ENCODE peak calls at places on chromosomes 6 and 20, in four cellular contexts. C is HepG2, R is K562, P is GM12878. B is an unnamed sample.
A peak's percentile ranks its signal among the peaks of the same experiment; 100 is the strongest.

GRCh38 chr6:20202070-20202658 is 10.1 kb downstream of the MBOAT1 start:
- DNase-seq in R (peak; percentile 33), C (peak; percentile 10), P (peak; percentile 57), B (no peak)

GRCh38 chr20:10665791-10666190 is 8.0 kb downstream of the JAG1 start:
- DNase-seq in P (no peak), C (no peak), R (no peak), B (no peak)

GRCh38 chr6:12875061-12875460 is 158.5 kb downstream of the PHACTR1 start:
- DNase-seq in R (no peak), C (no peak), P (no peak), B (no peak)

GRCh38 chr20:61295249-61295648 is 43.2 kb downstream of the CDH4 start:
- DNase-seq in C (no peak), P (no peak), R (no peak), B (no peak)

GRCh38 chr6:26031151-26031594 is 56.1 kb upstream of the HFE start:
- DNase-seq in R (no peak), P (no peak), C (no peak), B (no peak)

GRCh38 chr20:47561175-47561574 is 59.5 kb downstream of the NCOA3 start:
- DNase-seq in R (no peak), C (no peak), P (no peak), B (no peak)

GRCh38 chr6:3438190-3439167 is 18.4 kb downstream of the SLC22A23 start:
- DNase-seq in P (no peak), C (peak; percentile 68), R (no peak), B (peak; percentile 71)

GRCh38 chr6:160363016-160363996 is 15.1 kb downstream of the SLC22A3 start:
- DNase-seq in R (no peak), C (no peak), P (no peak), B (no peak)

GRCh38 chr6:26534681-26535465 is 3.3 kb upstream of the HMGN4 start:
- DNase-seq in P (no peak), C (peak; percentile 65), R (no peak), B (no peak)

GRCh38 chr20:47574616-47575401 is 73.1 kb downstream of the NCOA3 start:
- DNase-seq in C (no peak), P (no peak), R (no peak), B (no peak)

GRCh38 chr6:40640591-40641293 is 53.6 kb upstream of the LRFN2 start:
- DNase-seq in P (no peak), C (no peak), R (no peak), B (no peak)

GRCh38 chr6:135209803-135210202 is 28.7 kb downstream of the MYB start:
- DNase-seq in C (no peak), P (no peak), R (no peak), B (no peak)

GRCh38 chr6:33613146-33613793 is 7.9 kb upstream of the ITPR3 start:
- DNase-seq in R (no peak), C (peak; percentile 97), P (no peak), B (no peak)

GRCh38 chr6:169984181-169985120 is 233.0 kb downstream of the ERMARD start:
- DNase-seq in C (no peak), P (no peak), R (no peak), B (no peak)

GRCh38 chr20:33474963-33475362 is 14.9 kb upstream of the CBFA2T2 start:
- DNase-seq in C (no peak), P (no peak), R (no peak), B (no peak)

GRCh38 chr20:62316331-62317166 is 13.8 kb downstream of the ADRM1 start:
- DNase-seq in P (no peak), R (no peak), C (no peak), B (no peak)

GRCh38 chr20:58993332-58994248 is 12.5 kb downstream of the NELFCD start:
- DNase-seq in C (no peak), P (no peak), R (no peak), B (no peak)

GRCh38 chr6:129607581-129608186 is 102.3 kb downstream of the ARHGAP18 start:
- DNase-seq in C (no peak), P (no peak), R (no peak), B (no peak)

GRCh38 chr20:22921595-22922421 is 113.3 kb upstream of the SSTR4 start:
- DNase-seq in R (peak; percentile 17), C (no peak), P (no peak), B (no peak)

GRCh38 chr20:23078351-23078993 is 7.7 kb downstream of the CD93 start:
- DNase-seq in C (no peak), R (no peak), P (no peak), B (no peak)

GRCh38 chr6:144248470-144249301 is 36.4 kb upstream of the UTRN start:
- DNase-seq in R (no peak), C (no peak), P (no peak), B (no peak)

GRCh38 chr20:56859751-56860366 is 230.8 kb downstream of the TFAP2C start:
- DNase-seq in C (no peak), R (no peak), P (no peak), B (no peak)

DNA sequence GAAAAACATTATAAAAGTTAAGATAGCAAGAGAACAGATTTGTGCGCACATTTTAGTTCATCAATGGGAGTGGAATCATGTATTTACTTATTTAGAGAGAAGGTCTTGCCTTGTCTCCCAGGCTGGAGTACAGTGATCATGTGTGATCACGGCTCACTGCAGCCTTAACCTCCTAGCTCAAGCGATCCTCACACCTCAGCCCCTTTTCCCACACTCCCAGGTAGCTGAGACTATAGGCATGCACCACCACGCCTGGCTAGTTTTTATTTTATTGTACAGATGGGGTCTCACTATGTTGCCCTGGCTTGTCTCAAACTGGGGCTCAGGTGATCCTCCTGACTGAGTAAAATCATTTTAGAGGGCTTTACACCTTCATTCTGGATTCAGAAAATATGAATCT is 72.3 kb upstream of the ADGRF1 start:
- DNase-seq in R (no peak), P (no peak), C (no peak), B (no peak)
- TF ChIP-seq BHLHE40 in R (no peak), P (no peak), C (no peak), B (no peak)

DNA sequence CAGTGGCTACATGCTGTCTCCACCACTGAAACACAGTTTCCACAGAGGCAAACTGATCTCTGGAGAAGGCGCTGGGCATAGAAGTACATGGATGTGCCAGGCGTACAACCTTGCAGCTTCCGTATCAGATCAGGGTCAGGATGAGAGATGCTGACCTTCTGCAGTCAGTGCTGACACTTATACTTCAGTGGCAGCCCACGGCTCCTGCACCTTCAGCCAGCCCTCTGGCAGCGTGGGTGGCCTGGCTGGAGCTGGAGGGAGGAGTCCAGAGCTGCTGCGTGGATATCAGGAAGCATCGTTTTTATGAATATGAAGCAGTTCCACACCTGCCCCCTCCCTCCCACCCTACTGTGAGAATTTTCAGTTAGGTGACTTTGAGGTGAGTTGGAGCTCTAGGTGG is 149.3 kb downstream of the CFAP61 start:
- DNase-seq in P (no peak), C (no peak), R (no peak), B (no peak)
- TF ChIP-seq TARDBP in P (no peak), C (no peak), R (no peak), B (no peak)

GRCh38 chr6:79047072-79047471 is 31.0 kb downstream of the PHIP start:
- DNase-seq in R (no peak), P (no peak), C (no peak), B (no peak)

GRCh38 chr6:79042799-79043126 is 35.3 kb downstream of the PHIP start:
- DNase-seq in R (no peak), P (no peak), C (no peak), B (no peak)

GRCh38 chr6:79045966-79046365 is 32.1 kb downstream of the PHIP start:
- DNase-seq in C (no peak), P (no peak), R (no peak), B (no peak)

GRCh38 chr6:79048611-79049010 is 29.4 kb downstream of the PHIP start:
- DNase-seq in C (peak; percentile 29), P (no peak), R (peak; percentile 12), B (peak; percentile 39)
- TF ChIP-seq FOXM1 in C (no peak), P (no peak), R (no peak), B (no peak)

GRCh38 chr20:51339721-51340450 is 202.6 kb downstream of the NFATC2 start:
- DNase-seq in R (no peak), P (no peak), C (no peak), B (no peak)
- TF ChIP-seq BHLHE40 in R (peak; percentile 57), P (no peak), C (no peak), B (no peak)

B was measured in HEK293T.